ENCODE peak calls at places on chromosomes 3 and 15, in six cellular contexts. I, B, P, T, H and N are unnamed samples.

GRCh38 chr3:110568246-110568645 is 503.4 kb upstream of the NECTIN3 start:
- DNase-seq in H (no peak), T (no peak), P (no peak), I (no peak), B (no peak), N (no peak)

GRCh38 chr3:141402476-141403171 is 34.3 kb downstream of the ZBTB38 start:
- DNase-seq in T (peak; percentile 54), I (peak; percentile 91), B (peak; percentile 76), H (peak; percentile 67), P (peak; percentile 69), N (peak; percentile 89)

GRCh38 chr15:37098468-37099320 is 1.7 kb downstream of the MEIS2 start:
- DNase-seq in H (no peak), T (no peak), B (peak; percentile 69), P (no peak), I (no peak), N (peak; percentile 76)

GRCh38 chr15:27989428-27989827 is 109.7 kb downstream of the OCA2 start:
- DNase-seq in I (no peak), P (no peak), B (no peak), H (no peak), T (no peak), N (no peak)

GRCh38 chr3:123606527-123606926 is 21.7 kb upstream of the HACD2 start:
- DNase-seq in H (no peak), T (no peak), I (no peak), P (no peak), B (no peak), N (no peak)

GRCh38 chr3:78846688-78847087 is 921.1 kb downstream of the ROBO1 start:
- DNase-seq in B (no peak), T (no peak), I (no peak), P (no peak), H (no peak), N (no peak)

GRCh38 chr3:37054370-37054769 is 61.1 kb downstream of the MLH1 start:
- DNase-seq in B (no peak), P (no peak), H (no peak), T (no peak), I (no peak), N (no peak)

GRCh38 chr3:114880078-114880477 is 267.0 kb downstream of the ZBTB20 start:
- DNase-seq in T (no peak), I (no peak), H (peak; percentile 29), B (peak; percentile 40), P (no peak), N (peak; percentile 60)

GRCh38 chr3:97830627-97831026 is 8.8 kb downstream of the CRYBG3 start:
- DNase-seq in H (no peak), T (no peak), B (no peak), I (no peak), P (no peak), N (no peak)

GRCh38 chr15:73225358-73226015 is 143.3 kb downstream of the HCN4 start:
- DNase-seq in H (no peak), B (no peak), P (peak; percentile 80), I (no peak), T (no peak), N (no peak)

GRCh38 chr15:42090375-42090774 is 4.0 kb downstream of the PLA2G4D start:
- DNase-seq in B (no peak), P (peak; percentile 47), H (peak; percentile 24), T (no peak), I (no peak), N (no peak)

GRCh38 chr3:11136871-11137626 is 17.2 kb upstream of the HRH1 start:
- DNase-seq in B (no peak), H (no peak), I (no peak), P (peak; percentile 37), T (no peak), N (peak; percentile 92)

GRCh38 chr3:120331071-120331470 is 18.1 kb downstream of the LRRC58 start:
- DNase-seq in T (no peak), P (no peak), B (no peak), I (no peak), H (no peak), N (no peak)
- H3K36me3 ChIP-seq in T (peaks cover 76% of the 10 kb centered on the region), P (no peaks in the 10 kb centered on the region), B (no peaks in the 10 kb centered on the region), I (peaks cover 64% of the 10 kb centered on the region), H (peaks cover 78% of the 10 kb centered on the region), N (peaks cover 3% of the 10 kb centered on the region)

GRCh38 chr3:172106989-172107388 is 67.6 kb downstream of the FNDC3B start:
- DNase-seq in H (peak; percentile 60), B (no peak), I (no peak), T (no peak), P (peak; percentile 70), N (no peak)
- TF ChIP-seq EP300 in H (no peak), B (no peak), I (no peak), T (no peak), P (no peak), N (no peak)

GRCh38 chr15:40091861-40092415 is 16.7 kb downstream of the BMF start:
- DNase-seq in I (no peak), P (no peak), T (no peak), B (no peak), H (no peak), N (no peak)
- H3K4me3 ChIP-seq in I (no peak overlapping the region), P (no peak overlapping the region), T (no peak overlapping the region), B (no peak overlapping the region), H (no peak overlapping the region), N (no peak overlapping the region)

DNA sequence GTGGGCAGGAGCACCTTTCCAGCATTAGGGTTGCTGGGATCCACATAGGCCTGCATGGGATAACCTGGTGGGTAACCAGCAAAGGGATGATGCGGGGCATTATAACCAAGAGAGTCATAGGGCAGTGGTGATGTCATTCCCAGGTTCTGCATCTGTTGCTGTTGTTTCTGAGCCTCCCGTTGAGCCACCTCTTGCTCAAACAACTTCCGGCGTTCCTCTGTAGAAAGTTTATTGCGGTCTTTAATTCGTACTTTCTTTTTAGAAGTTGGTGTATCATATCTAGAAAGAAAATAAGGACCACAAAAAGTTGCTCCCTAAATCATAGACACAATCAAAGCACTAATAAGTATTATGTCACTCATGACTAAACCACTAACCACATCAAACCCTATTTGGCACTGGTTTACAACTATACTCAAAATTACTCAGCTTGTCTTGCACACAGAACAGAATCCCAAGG is 77.8 kb downstream of the NBEAL2 start:
- DNase-seq in T (no peak), B (no peak), P (no peak), I (no peak), H (no peak), N (no peak)
- H3K36me3 ChIP-seq in T (peaks cover 37% of the 10 kb centered on the region), B (no peaks in the 10 kb centered on the region), P (no peaks in the 10 kb centered on the region), I (peaks cover 36% of the 10 kb centered on the region), H (peaks cover 57% of the 10 kb centered on the region), N (peaks cover 3% of the 10 kb centered on the region)

GRCh38 chr15:40103124-40103858 is 5.4 kb downstream of the BMF start:
- DNase-seq in I (peak; percentile 94), H (peak; percentile 94), T (peak; percentile 62), P (peak; percentile 89), B (peak; percentile 83), N (peak; percentile 96)
- TF ChIP-seq EP300 in I (no peak), H (no peak), T (peak; percentile 92), P (no peak), B (no peak), N (peak; percentile 80)

GRCh38 chr3:107065094-107065861 is 312.0 kb upstream of the CCDC54 start:
- DNase-seq in P (no peak), I (no peak), T (no peak), H (no peak), B (peak; percentile 53), N (no peak)
- H3K4me3 ChIP-seq in P (no peak overlapping the region), I (no peak overlapping the region), T (no peak overlapping the region), H (no peak overlapping the region), B (no peak overlapping the region), N (no peak overlapping the region)

DNA sequence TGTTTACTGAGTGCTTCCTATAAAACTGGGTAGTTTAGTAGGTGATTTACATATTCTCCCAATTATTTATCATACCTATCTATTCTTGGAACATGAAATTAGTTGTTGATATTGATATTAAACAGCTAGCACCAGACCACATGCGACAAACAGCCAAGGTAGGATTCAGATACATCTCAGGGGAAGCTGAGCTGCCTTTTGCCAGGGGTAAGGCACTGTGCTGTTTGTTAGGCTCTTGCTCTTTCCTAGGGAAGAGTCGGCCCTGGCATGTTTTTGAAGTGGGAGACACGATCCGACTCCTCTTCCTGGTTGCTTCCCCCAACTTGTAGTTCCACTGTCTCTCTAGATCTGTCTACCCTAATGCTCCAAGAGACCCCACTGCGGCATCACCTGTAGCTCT is 138.5 kb downstream of the GHSR start:
- DNase-seq in B (no peak), I (no peak), H (no peak), P (no peak), T (no peak), N (no peak)
- H3K36me3 ChIP-seq in B (no peaks in the 10 kb centered on the region), I (peaks cover 42% of the 10 kb centered on the region), H (peaks cover 71% of the 10 kb centered on the region), P (no peaks in the 10 kb centered on the region), T (peaks cover 66% of the 10 kb centered on the region), N (peaks cover 16% of the 10 kb centered on the region)

GRCh38 chr3:79926522-79926921 is 158.7 kb upstream of the ROBO1 start:
- DNase-seq in B (no peak), I (no peak), T (no peak), P (no peak), H (no peak), N (no peak)

GRCh38 chr3:79930196-79930595 is 162.4 kb upstream of the ROBO1 start:
- DNase-seq in B (no peak), H (no peak), T (no peak), P (no peak), I (no peak), N (peak; percentile 61)

DNA sequence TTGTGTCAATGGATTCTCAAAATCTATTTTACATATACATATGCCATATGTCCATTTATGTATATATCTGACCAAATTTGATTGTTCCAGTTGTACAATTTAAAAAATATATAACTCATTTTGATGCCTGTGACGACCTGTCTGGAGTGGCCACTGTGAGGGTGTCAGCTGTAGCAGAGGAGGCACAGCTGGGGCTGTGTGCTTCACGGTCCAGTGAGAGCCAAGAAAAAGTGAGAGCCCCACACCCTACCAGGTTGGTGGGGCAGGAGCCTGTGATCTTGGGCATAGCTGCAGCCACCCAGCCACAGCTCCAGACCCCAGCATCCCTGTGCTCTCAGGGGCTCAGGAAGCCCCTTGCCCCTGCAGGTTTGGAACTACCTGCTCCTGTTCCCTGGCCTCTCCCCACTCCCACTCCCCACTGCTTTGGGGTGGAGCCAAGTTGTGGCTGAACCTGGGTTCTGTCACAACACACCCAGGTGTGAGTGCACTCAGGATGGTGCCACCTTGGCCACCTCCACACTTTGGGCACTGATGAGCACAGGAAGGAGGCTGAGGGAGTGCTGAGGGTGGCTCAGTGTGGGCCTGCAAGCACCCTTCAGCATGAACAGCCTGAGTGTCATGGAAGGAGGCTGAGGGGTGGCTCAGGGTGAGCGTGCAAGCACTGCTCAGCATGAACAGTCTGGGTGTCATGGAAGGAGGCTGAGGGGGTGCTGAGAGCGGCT is 161.1 kb upstream of the ROBO1 start:
- DNase-seq in P (no peak), B (no peak), H (no peak), T (no peak), I (no peak), N (no peak)
- TF ChIP-seq EP300 in P (no peak), B (no peak), H (no peak), T (no peak), I (no peak), N (no peak)

DNA sequence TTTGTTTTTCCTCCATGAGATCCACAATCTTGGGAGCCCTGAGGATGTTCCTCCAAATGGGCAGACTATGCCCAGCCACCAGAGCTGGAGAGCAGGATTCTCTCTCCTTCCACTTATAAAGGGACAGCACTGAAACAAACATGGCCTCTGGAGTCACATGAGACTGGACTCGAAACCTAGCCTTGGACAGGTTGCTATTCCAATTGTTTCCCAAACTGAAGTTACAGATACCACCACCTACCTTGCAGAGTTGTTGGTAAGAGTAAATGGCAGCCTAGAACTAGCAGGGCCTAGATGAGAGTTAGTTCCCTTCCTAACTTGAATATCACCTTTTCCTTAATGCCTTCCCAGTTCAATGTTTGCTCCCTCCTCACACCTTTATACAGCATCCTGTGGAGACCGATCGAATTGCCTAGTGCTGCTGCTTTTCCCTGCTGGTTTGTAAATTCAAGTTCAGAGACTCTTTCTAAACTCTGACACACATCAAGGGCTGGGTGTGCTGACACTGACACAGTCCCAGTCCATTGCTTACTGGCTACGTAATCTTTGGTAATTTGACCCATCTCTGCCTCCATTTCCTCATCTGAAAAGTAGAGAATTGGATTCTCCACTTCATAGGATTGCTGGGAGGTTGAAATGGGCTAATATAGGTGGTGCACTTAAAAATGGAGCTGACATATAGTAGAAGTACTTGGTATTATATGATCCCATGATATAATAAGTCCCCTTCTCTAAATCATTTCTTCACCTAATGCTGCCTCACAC is 2.6 kb downstream of the IMP3 start:
- DNase-seq in H (no peak), P (no peak), T (no peak), I (no peak), B (no peak), N (no peak)
- H3K4me3 ChIP-seq in H (peak overlapping the region; percentile 94), P (no peak overlapping the region), T (no peak overlapping the region), I (peak overlapping the region; percentile 85), B (no peak overlapping the region), N (peak overlapping the region; percentile 80)